ENCODE peak calls at places on chromosomes 5 and 9, in ten cellular contexts. H, G, F, Z, D, B, S, R, X and U are unnamed samples.

GRCh38 chr9:105858877-105859276 is 164.5 kb downstream of the TMEM38B start:
- DNase-seq in S (no peak), G (no peak), X (no peak), H (no peak), B (no peak), R (no peak), D (no peak), F (no peak), Z (no peak), U (no peak)

GRCh38 chr9:114504341-114505186 is 709 bp downstream of the WHRN start:
- DNase-seq in S (peak; percentile 60), R (peak; percentile 87), B (peak; percentile 39), H (peak; percentile 51), X (peak; percentile 52), Z (peak; percentile 18), F (peak; percentile 72), D (peak; percentile 6), G (peak; percentile 42), U (no peak)

GRCh38 chr9:90555351-90556057 is 87.1 kb downstream of the DIRAS2 start:
- DNase-seq in F (peak; percentile 17), R (no peak), B (no peak), Z (no peak), D (no peak), G (no peak), X (no peak), S (peak; percentile 12), H (no peak), U (no peak)

GRCh38 chr5:94218374-94218773 is 400.0 kb downstream of the KIAA0825 start:
- DNase-seq in D (peak; percentile 78), Z (no peak), F (no peak), S (no peak), H (no peak), B (no peak), R (no peak), X (no peak), G (no peak), U (no peak)

GRCh38 chr5:137218896-137219295 is 280.2 kb downstream of the SPOCK1 start:
- DNase-seq in S (peak; percentile 29), F (no peak), B (no peak), X (no peak), H (no peak), Z (no peak), G (no peak), D (no peak), R (no peak), U (no peak)

GRCh38 chr5:164672931-164673694 is 1167.7 kb downstream of the MAT2B start:
- DNase-seq in H (no peak), R (no peak), D (no peak), X (no peak), B (no peak), S (no peak), F (no peak), G (no peak), Z (no peak), U (no peak)

GRCh38 chr5:56142620-56143431 is 90.3 kb downstream of the ANKRD55 start:
- DNase-seq in B (no peak), G (no peak), R (no peak), Z (no peak), S (peak; percentile 27), X (no peak), F (no peak), H (no peak), D (no peak), U (no peak)

GRCh38 chr5:111670826-111671492 is 86.0 kb downstream of the NREP start:
- DNase-seq in R (no peak), H (no peak), B (no peak), G (no peak), S (no peak), D (no peak), Z (no peak), X (no peak), F (no peak), U (no peak)

GRCh38 chr5:32600057-32600622 is 14.8 kb downstream of the SUB1 start:
- DNase-seq in Z (no peak), H (no peak), D (peak; percentile 53), G (no peak), F (peak; percentile 12), S (no peak), B (no peak), R (no peak), X (no peak), U (peak; percentile 92)

GRCh38 chr9:130866474-130866965 is 30.1 kb downstream of the QRFP start:
- DNase-seq in G (peak; percentile 92), X (peak; percentile 60), Z (peak; percentile 92), H (no peak), S (peak; percentile 88), B (peak; percentile 59), F (peak; percentile 90), D (peak; percentile 82), R (peak; percentile 73), U (no peak)

GRCh38 chr5:76196886-76197489 is 113.8 kb downstream of the SV2C start:
- DNase-seq in R (no peak), F (no peak), B (no peak), G (no peak), Z (no peak), S (no peak), D (no peak), X (no peak), H (no peak), U (no peak)
- TF ChIP-seq CTCF in R (no peak), F (no peak), B (no peak), G (no peak), Z (no peak), S (no peak), D (no peak), X (no peak), H (no peak), U (no peak)

GRCh38 chr9:86405926-86406325 is 51.7 kb upstream of the TUT7 start:
- DNase-seq in G (no peak), H (no peak), R (no peak), S (no peak), B (no peak), F (peak; percentile 71), X (peak; percentile 26), D (peak; percentile 88), Z (peak; percentile 58), U (peak; percentile 63)
- H3K4me3 ChIP-seq in G (no peak overlapping the region), H (no peak overlapping the region), R (no peak overlapping the region), S (no peak overlapping the region), B (peak overlapping the region; percentile 30), F (no peak overlapping the region), X (no peak overlapping the region), D (no peak overlapping the region), Z (no peak overlapping the region), U (peak overlapping the region; percentile 7)

DNA sequence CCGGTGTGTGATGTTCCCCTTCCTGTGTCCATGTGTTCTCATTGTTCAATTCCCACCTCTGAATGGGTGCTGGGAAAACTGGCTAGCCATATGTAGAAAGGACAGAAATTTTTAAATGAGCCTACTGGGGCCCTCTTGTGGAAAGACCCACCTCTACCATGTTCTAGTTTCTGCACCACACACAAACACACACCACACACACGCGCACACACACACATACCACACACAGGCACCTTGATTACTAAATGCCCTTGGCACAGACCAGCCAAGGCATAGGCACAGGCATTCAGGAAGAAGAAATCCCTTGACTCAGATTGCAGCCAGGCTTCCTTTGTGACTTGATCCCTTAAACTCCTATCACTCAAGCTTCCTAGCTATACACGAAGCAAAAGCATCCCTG is 60.5 kb downstream of the SIL1 start:
- DNase-seq in S (peak; percentile 44), X (no peak), D (peak; percentile 27), H (no peak), G (no peak), B (peak; percentile 30), Z (peak; percentile 12), R (no peak), F (no peak), U (no peak)
- TF ChIP-seq CTCF in S (no peak), X (no peak), D (peak; percentile 59), H (no peak), G (no peak), B (peak; percentile 18), Z (peak; percentile 45), R (no peak), F (peak; percentile 25), U (no peak)

GRCh38 chr5:180468732-180469585 is 25.2 kb upstream of the CNOT6 start:
- DNase-seq in D (no peak), R (peak; percentile 75), H (no peak), B (no peak), F (no peak), Z (no peak), G (no peak), X (no peak), S (no peak), U (no peak)

GRCh38 chr5:180467028-180467427 is 27.2 kb upstream of the CNOT6 start:
- DNase-seq in R (peak; percentile 77), H (peak; percentile 82), G (peak; percentile 88), F (peak; percentile 54), S (no peak), B (peak; percentile 30), Z (no peak), D (no peak), X (no peak), U (no peak)

GRCh38 chr5:180466316-180466715 is 27.9 kb upstream of the CNOT6 start:
- DNase-seq in B (no peak), G (no peak), Z (no peak), R (no peak), H (no peak), X (no peak), S (no peak), F (no peak), D (no peak), U (no peak)

GRCh38 chr5:180467989-180468731 is 26.0 kb upstream of the CNOT6 start:
- DNase-seq in H (no peak), X (no peak), B (no peak), S (no peak), G (no peak), Z (no peak), D (no peak), R (no peak), F (no peak), U (no peak)

GRCh38 chr5:180467576-180467975 is 26.6 kb upstream of the CNOT6 start:
- DNase-seq in S (no peak), G (no peak), B (no peak), D (no peak), Z (no peak), R (no peak), F (no peak), H (no peak), X (no peak), U (no peak)
- H3K4me3 ChIP-seq in S (no peak overlapping the region), G (peak overlapping the region; percentile 12), B (no peak overlapping the region), D (no peak overlapping the region), Z (no peak overlapping the region), R (no peak overlapping the region), F (no peak overlapping the region), H (peak overlapping the region; percentile 32), X (no peak overlapping the region), U (no peak overlapping the region)

GRCh38 chr5:77015938-77016569 is 14.2 kb upstream of the AGGF1 start:
- DNase-seq in H (no peak), D (peak; percentile 56), X (no peak), S (no peak), R (no peak), Z (peak; percentile 57), G (no peak), B (no peak), F (peak; percentile 54), U (peak; percentile 52)
- TF ChIP-seq CTCF in H (no peak), D (peak; percentile 42), X (peak; percentile 12), S (no peak), R (no peak), Z (peak; percentile 77), G (no peak), B (no peak), F (peak; percentile 55), U (peak; percentile 25)

GRCh38 chr9:125752070-125752628 is 5.0 kb downstream of the PBX3 start:
- DNase-seq in S (no peak), H (no peak), D (no peak), B (no peak), R (no peak), F (no peak), Z (no peak), G (no peak), X (no peak), U (no peak)
- H3K4me3 ChIP-seq in S (no peak overlapping the region), H (no peak overlapping the region), D (no peak overlapping the region), B (no peak overlapping the region), R (no peak overlapping the region), F (no peak overlapping the region), Z (no peak overlapping the region), G (no peak overlapping the region), X (no peak overlapping the region), U (no peak overlapping the region)

GRCh38 chr5:141430332-141431113 is at the start of gene PCDHGA12:
- DNase-seq in R (no peak), S (no peak), B (peak; percentile 69), X (peak; percentile 41), Z (no peak), F (no peak), G (no peak), D (peak; percentile 87), H (no peak), U (peak; percentile 65)
- TF ChIP-seq CTCF in R (peak; percentile 37), S (no peak), B (peak; percentile 66), X (no peak), Z (peak; percentile 44), F (no peak), G (no peak), D (peak; percentile 76), H (no peak), U (peak; percentile 49)